ENCODE peak calls at places on chromosomes 5 and 9, in five cellular contexts. One of them, this sample, is unnamed.

GRCh38 chr9:78150312-78150982 is 85.4 kb upstream of the CEP78 start:
- DNase-seq in CD8-positive, alpha-beta T cell: no peak
- DNase-seq in GM06990: no peak
- DNase-seq in foreskin fibroblast: no peak
- DNase-seq in K562: no peak
- DNase-seq in this sample: no peak

GRCh38 chr5:131441184-131441583 is 177.3 kb downstream of the CDC42SE2 start:
- DNase-seq in foreskin fibroblast: peak
- DNase-seq in GM06990: no peak
- DNase-seq in K562: no peak
- DNase-seq in CD8-positive, alpha-beta T cell: no peak
- DNase-seq in this sample: no peak

GRCh38 chr9:14350766-14351165 is 36.8 kb upstream of the NFIB start:
- DNase-seq in GM06990: no peak
- DNase-seq in CD8-positive, alpha-beta T cell: no peak
- DNase-seq in K562: no peak
- DNase-seq in foreskin fibroblast: no peak
- DNase-seq in this sample: no peak

GRCh38 chr9:98300611-98301010 is 45.2 kb upstream of the TBC1D2 start:
- DNase-seq in CD8-positive, alpha-beta T cell: no peak
- DNase-seq in K562: no peak
- DNase-seq in foreskin fibroblast: no peak
- DNase-seq in GM06990: no peak
- DNase-seq in this sample: no peak

GRCh38 chr9:69178583-69179011 is 4.5 kb downstream of the TJP2 start:
- DNase-seq in foreskin fibroblast: no peak
- DNase-seq in GM06990: no peak
- DNase-seq in K562: no peak
- DNase-seq in CD8-positive, alpha-beta T cell: no peak
- DNase-seq in this sample: no peak

GRCh38 chr5:102453716-102454115 is 45.1 kb downstream of the SLCO6A1 start:
- DNase-seq in GM06990: no peak
- DNase-seq in foreskin fibroblast: no peak
- DNase-seq in K562: no peak
- DNase-seq in CD8-positive, alpha-beta T cell: no peak
- DNase-seq in this sample: peak

GRCh38 chr5:19713740-19714139 is 274.3 kb downstream of the CDH18 start:
- DNase-seq in GM06990: no peak
- DNase-seq in CD8-positive, alpha-beta T cell: no peak
- DNase-seq in K562: no peak
- DNase-seq in foreskin fibroblast: no peak
- DNase-seq in this sample: no peak

GRCh38 chr5:93360436-93361100 is 220.5 kb downstream of the NR2F1-AS1 start:
- DNase-seq in K562: no peak
- DNase-seq in GM06990: no peak
- DNase-seq in foreskin fibroblast: no peak
- DNase-seq in CD8-positive, alpha-beta T cell: no peak
- DNase-seq in this sample: no peak

GRCh38 chr9:112380771-112381181 is 868 bp downstream of the HSDL2 start:
- DNase-seq in foreskin fibroblast: no peak
- DNase-seq in GM06990: peak
- DNase-seq in K562: no peak
- DNase-seq in CD8-positive, alpha-beta T cell: no peak
- DNase-seq in this sample: peak

GRCh38 chr9:106682420-106682819 is 180.5 kb upstream of the ZNF462 start:
- DNase-seq in CD8-positive, alpha-beta T cell: no peak
- DNase-seq in GM06990: no peak
- DNase-seq in foreskin fibroblast: no peak
- DNase-seq in K562: no peak
- DNase-seq in this sample: no peak

GRCh38 chr5:73693573-73694061 is 67.6 kb downstream of the ARHGEF28 start:
- DNase-seq in foreskin fibroblast: peak
- DNase-seq in CD8-positive, alpha-beta T cell: no peak
- DNase-seq in K562: no peak
- DNase-seq in GM06990: no peak
- DNase-seq in this sample: peak
- TF ChIP-seq CTCF in foreskin fibroblast: peak
- TF ChIP-seq CTCF in CD8-positive, alpha-beta T cell: no peak
- TF ChIP-seq CTCF in K562: peak
- TF ChIP-seq CTCF in GM06990: peak
- TF ChIP-seq CTCF in this sample: peak

GRCh38 chr5:158594595-158595242 is 505.0 kb downstream of the EBF1 start:
- DNase-seq in K562: no peak
- DNase-seq in foreskin fibroblast: no peak
- DNase-seq in GM06990: no peak
- DNase-seq in CD8-positive, alpha-beta T cell: no peak
- DNase-seq in this sample: no peak
- TF ChIP-seq CTCF in K562: no peak
- TF ChIP-seq CTCF in foreskin fibroblast: no peak
- TF ChIP-seq CTCF in GM06990: no peak
- TF ChIP-seq CTCF in CD8-positive, alpha-beta T cell: no peak
- TF ChIP-seq CTCF in this sample: no peak

GRCh38 chr9:5608298-5609254 is 20.3 kb upstream of the RIC1 start:
- DNase-seq in K562: no peak
- DNase-seq in CD8-positive, alpha-beta T cell: no peak
- DNase-seq in GM06990: peak
- DNase-seq in foreskin fibroblast: no peak
- DNase-seq in this sample: no peak
- TF ChIP-seq CTCF in K562: no peak
- TF ChIP-seq CTCF in CD8-positive, alpha-beta T cell: no peak
- TF ChIP-seq CTCF in GM06990: no peak
- TF ChIP-seq CTCF in foreskin fibroblast: no peak
- TF ChIP-seq CTCF in this sample: peak

DNA sequence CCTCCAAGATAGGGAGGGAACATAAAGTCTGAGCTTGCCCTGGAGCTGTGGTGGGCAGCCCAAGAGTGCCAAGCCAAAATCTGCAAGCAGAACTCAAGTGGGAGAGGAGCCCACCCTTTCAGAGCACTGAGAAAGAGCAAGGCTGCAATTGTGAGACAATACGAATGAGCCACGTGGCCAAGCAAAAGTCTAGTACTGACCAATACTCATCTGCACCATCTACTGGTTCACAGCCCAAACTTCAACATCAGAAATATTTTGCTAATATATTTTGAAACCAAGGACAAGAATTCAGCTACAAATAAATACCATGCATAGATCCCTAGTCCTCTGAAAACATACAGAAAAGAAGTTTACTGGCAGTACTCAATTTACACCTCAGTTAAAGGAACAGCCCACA is 696.2 kb upstream of the COX7C start:
- DNase-seq in K562: no peak
- DNase-seq in CD8-positive, alpha-beta T cell: no peak
- DNase-seq in foreskin fibroblast: no peak
- DNase-seq in GM06990: no peak
- DNase-seq in this sample: no peak
- TF ChIP-seq CTCF in K562: no peak
- TF ChIP-seq CTCF in CD8-positive, alpha-beta T cell: no peak
- TF ChIP-seq CTCF in foreskin fibroblast: no peak
- TF ChIP-seq CTCF in GM06990: no peak
- TF ChIP-seq CTCF in this sample: no peak

GRCh38 chr5:143569722-143570567 is 166.5 kb upstream of the NR3C1 start:
- DNase-seq in CD8-positive, alpha-beta T cell: no peak
- DNase-seq in foreskin fibroblast: no peak
- DNase-seq in K562: no peak
- DNase-seq in GM06990: no peak
- DNase-seq in this sample: no peak
- TF ChIP-seq CTCF in CD8-positive, alpha-beta T cell: no peak
- TF ChIP-seq CTCF in foreskin fibroblast: no peak
- TF ChIP-seq CTCF in K562: no peak
- TF ChIP-seq CTCF in GM06990: no peak
- TF ChIP-seq CTCF in this sample: no peak

DNA sequence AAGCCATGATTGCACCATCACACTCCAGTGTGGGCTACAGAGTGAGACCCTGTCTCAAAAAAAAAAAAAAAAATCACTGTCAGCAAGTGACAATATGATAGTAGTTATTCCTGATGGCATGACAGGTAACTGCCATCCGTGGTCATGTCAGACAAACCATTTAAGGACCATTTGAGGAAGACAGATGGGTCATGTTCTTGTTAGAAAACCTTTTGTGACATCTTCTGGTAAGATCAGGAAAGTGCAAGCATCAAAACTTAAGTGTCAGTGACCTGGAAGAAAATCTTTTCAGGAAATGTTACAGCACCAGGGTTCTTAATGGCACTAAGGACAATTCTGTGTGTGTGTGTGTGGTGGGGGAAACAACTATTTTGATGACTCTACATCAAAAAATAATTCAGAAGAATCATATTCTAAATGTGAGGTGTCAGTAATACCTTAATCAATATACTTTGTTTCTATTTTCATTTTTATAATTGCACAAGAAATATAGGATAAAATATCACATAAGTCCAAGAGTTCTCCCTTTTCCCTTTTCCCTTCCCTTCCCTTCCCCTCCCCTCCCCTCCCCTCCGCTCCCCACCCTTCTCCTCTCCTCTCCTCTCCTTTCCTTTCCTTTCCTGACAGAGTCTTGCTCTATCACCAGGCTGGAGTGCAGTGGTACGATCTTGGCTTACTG is 17.8 kb downstream of the SLC38A9 start:
- DNase-seq in GM06990: no peak
- DNase-seq in foreskin fibroblast: peak
- DNase-seq in CD8-positive, alpha-beta T cell: no peak
- DNase-seq in K562: no peak
- DNase-seq in this sample: no peak
- TF ChIP-seq CTCF in GM06990: peak
- TF ChIP-seq CTCF in foreskin fibroblast: peak
- TF ChIP-seq CTCF in CD8-positive, alpha-beta T cell: no peak
- TF ChIP-seq CTCF in K562: peak
- TF ChIP-seq CTCF in this sample: peak

This sample was measured in GM13976.